ENCODE peak calls at places on chromosomes 3 and 15, in eight cellular contexts. One of them, this sample, is unnamed.

GRCh38 chr3:171715155-171715554 is 95.1 kb downstream of the PLD1 start:
- DNase-seq in hippocampal formation: no peak
- DNase-seq in breast epithelium: no peak
- DNase-seq in activated T-cell treated with anti-CD3 and anti-CD28 coated beads, Interleukin-2, amount 50 U/mL, for 72 hours: no peak
- DNase-seq in stimulated activated CD8-positive, alpha-beta memory T cell treated with anti-CD3 and anti-CD28 coated beads, Interleukin-15, amount 100 ng/mL, for 1 hour: no peak
- DNase-seq in CD4-positive, alpha-beta T cell: no peak
- DNase-seq in right atrium auricular region: no peak
- DNase-seq in T-helper 9 cell: no peak
- DNase-seq in this sample: no peak

GRCh38 chr3:10964537-10965167 is 27.9 kb upstream of the SLC6A1 start:
- DNase-seq in hippocampal formation: no peak
- DNase-seq in CD4-positive, alpha-beta T cell: no peak
- DNase-seq in stimulated activated CD8-positive, alpha-beta memory T cell treated with anti-CD3 and anti-CD28 coated beads, Interleukin-15, amount 100 ng/mL, for 1 hour: no peak
- DNase-seq in right atrium auricular region: no peak
- DNase-seq in breast epithelium: no peak
- DNase-seq in T-helper 9 cell: no peak
- DNase-seq in activated T-cell treated with anti-CD3 and anti-CD28 coated beads, Interleukin-2, amount 50 U/mL, for 72 hours: no peak
- DNase-seq in this sample: no peak

GRCh38 chr3:150319900-150320299 is 88.2 kb upstream of the TSC22D2 start:
- DNase-seq in hippocampal formation: no peak
- DNase-seq in breast epithelium: no peak
- DNase-seq in T-helper 9 cell: no peak
- DNase-seq in activated T-cell treated with anti-CD3 and anti-CD28 coated beads, Interleukin-2, amount 50 U/mL, for 72 hours: peak; percentile 4
- DNase-seq in right atrium auricular region: no peak
- DNase-seq in stimulated activated CD8-positive, alpha-beta memory T cell treated with anti-CD3 and anti-CD28 coated beads, Interleukin-15, amount 100 ng/mL, for 1 hour: no peak
- DNase-seq in CD4-positive, alpha-beta T cell: no peak
- DNase-seq in this sample: no peak

GRCh38 chr3:16512435-16513140 is 911 bp downstream of the RFTN1 start:
- DNase-seq in activated T-cell treated with anti-CD3 and anti-CD28 coated beads, Interleukin-2, amount 50 U/mL, for 72 hours: peak; percentile 71
- DNase-seq in right atrium auricular region: peak; percentile 66
- DNase-seq in stimulated activated CD8-positive, alpha-beta memory T cell treated with anti-CD3 and anti-CD28 coated beads, Interleukin-15, amount 100 ng/mL, for 1 hour: peak; percentile 20
- DNase-seq in hippocampal formation: no peak
- DNase-seq in CD4-positive, alpha-beta T cell: peak; percentile 22
- DNase-seq in breast epithelium: no peak
- DNase-seq in T-helper 9 cell: peak; percentile 38
- DNase-seq in this sample: peak; percentile 80

GRCh38 chr3:53174346-53175250 is 13.6 kb downstream of the PRKCD start:
- DNase-seq in activated T-cell treated with anti-CD3 and anti-CD28 coated beads, Interleukin-2, amount 50 U/mL, for 72 hours: no peak
- DNase-seq in hippocampal formation: no peak
- DNase-seq in right atrium auricular region: no peak
- DNase-seq in breast epithelium: no peak
- DNase-seq in CD4-positive, alpha-beta T cell: no peak
- DNase-seq in T-helper 9 cell: no peak
- DNase-seq in stimulated activated CD8-positive, alpha-beta memory T cell treated with anti-CD3 and anti-CD28 coated beads, Interleukin-15, amount 100 ng/mL, for 1 hour: no peak
- DNase-seq in this sample: no peak

GRCh38 chr3:13705702-13706280 is 156.9 kb downstream of the FBLN2 start:
- DNase-seq in right atrium auricular region: peak; percentile 18
- DNase-seq in stimulated activated CD8-positive, alpha-beta memory T cell treated with anti-CD3 and anti-CD28 coated beads, Interleukin-15, amount 100 ng/mL, for 1 hour: no peak
- DNase-seq in hippocampal formation: no peak
- DNase-seq in breast epithelium: peak; percentile 9
- DNase-seq in T-helper 9 cell: no peak
- DNase-seq in CD4-positive, alpha-beta T cell: no peak
- DNase-seq in activated T-cell treated with anti-CD3 and anti-CD28 coated beads, Interleukin-2, amount 50 U/mL, for 72 hours: no peak
- DNase-seq in this sample: peak; percentile 17

GRCh38 chr15:95259513-95259912 is 1028.2 kb downstream of the MCTP2 start:
- DNase-seq in breast epithelium: peak; percentile 41
- DNase-seq in right atrium auricular region: peak; percentile 71
- DNase-seq in stimulated activated CD8-positive, alpha-beta memory T cell treated with anti-CD3 and anti-CD28 coated beads, Interleukin-15, amount 100 ng/mL, for 1 hour: peak; percentile 20
- DNase-seq in activated T-cell treated with anti-CD3 and anti-CD28 coated beads, Interleukin-2, amount 50 U/mL, for 72 hours: peak; percentile 42
- DNase-seq in T-helper 9 cell: peak; percentile 13
- DNase-seq in hippocampal formation: peak; percentile 24
- DNase-seq in CD4-positive, alpha-beta T cell: peak; percentile 24
- DNase-seq in this sample: no peak

GRCh38 chr3:13665582-13666226 is 116.8 kb downstream of the FBLN2 start:
- DNase-seq in T-helper 9 cell: no peak
- DNase-seq in hippocampal formation: no peak
- DNase-seq in CD4-positive, alpha-beta T cell: no peak
- DNase-seq in breast epithelium: no peak
- DNase-seq in activated T-cell treated with anti-CD3 and anti-CD28 coated beads, Interleukin-2, amount 50 U/mL, for 72 hours: no peak
- DNase-seq in right atrium auricular region: no peak
- DNase-seq in stimulated activated CD8-positive, alpha-beta memory T cell treated with anti-CD3 and anti-CD28 coated beads, Interleukin-15, amount 100 ng/mL, for 1 hour: no peak
- DNase-seq in this sample: no peak

GRCh38 chr3:117786339-117786738 is 1076.8 kb downstream of the TUSC7 start:
- DNase-seq in hippocampal formation: no peak
- DNase-seq in CD4-positive, alpha-beta T cell: no peak
- DNase-seq in stimulated activated CD8-positive, alpha-beta memory T cell treated with anti-CD3 and anti-CD28 coated beads, Interleukin-15, amount 100 ng/mL, for 1 hour: no peak
- DNase-seq in right atrium auricular region: no peak
- DNase-seq in breast epithelium: no peak
- DNase-seq in activated T-cell treated with anti-CD3 and anti-CD28 coated beads, Interleukin-2, amount 50 U/mL, for 72 hours: no peak
- DNase-seq in T-helper 9 cell: no peak
- DNase-seq in this sample: no peak

GRCh38 chr15:89593018-89593417 is 17.7 kb downstream of the TICRR start:
- DNase-seq in T-helper 9 cell: no peak
- DNase-seq in CD4-positive, alpha-beta T cell: no peak
- DNase-seq in breast epithelium: no peak
- DNase-seq in stimulated activated CD8-positive, alpha-beta memory T cell treated with anti-CD3 and anti-CD28 coated beads, Interleukin-15, amount 100 ng/mL, for 1 hour: no peak
- DNase-seq in hippocampal formation: no peak
- DNase-seq in activated T-cell treated with anti-CD3 and anti-CD28 coated beads, Interleukin-2, amount 50 U/mL, for 72 hours: no peak
- DNase-seq in right atrium auricular region: no peak
- DNase-seq in this sample: no peak

GRCh38 chr3:17935217-17935616 is 192.8 kb upstream of the TBC1D5 start:
- DNase-seq in stimulated activated CD8-positive, alpha-beta memory T cell treated with anti-CD3 and anti-CD28 coated beads, Interleukin-15, amount 100 ng/mL, for 1 hour: no peak
- DNase-seq in breast epithelium: no peak
- DNase-seq in right atrium auricular region: no peak
- DNase-seq in activated T-cell treated with anti-CD3 and anti-CD28 coated beads, Interleukin-2, amount 50 U/mL, for 72 hours: no peak
- DNase-seq in CD4-positive, alpha-beta T cell: no peak
- DNase-seq in hippocampal formation: no peak
- DNase-seq in T-helper 9 cell: no peak
- DNase-seq in this sample: no peak

GRCh38 chr15:90004252-90004651 is 3.1 kb downstream of the ZNF710 start:
- DNase-seq in right atrium auricular region: no peak
- DNase-seq in activated T-cell treated with anti-CD3 and anti-CD28 coated beads, Interleukin-2, amount 50 U/mL, for 72 hours: no peak
- DNase-seq in breast epithelium: no peak
- DNase-seq in hippocampal formation: no peak
- DNase-seq in T-helper 9 cell: no peak
- DNase-seq in stimulated activated CD8-positive, alpha-beta memory T cell treated with anti-CD3 and anti-CD28 coated beads, Interleukin-15, amount 100 ng/mL, for 1 hour: no peak
- DNase-seq in CD4-positive, alpha-beta T cell: no peak
- DNase-seq in this sample: no peak

GRCh38 chr3:191762323-191762960 is 301.5 kb downstream of the PYDC2 start:
- DNase-seq in CD4-positive, alpha-beta T cell: no peak
- DNase-seq in T-helper 9 cell: no peak
- DNase-seq in activated T-cell treated with anti-CD3 and anti-CD28 coated beads, Interleukin-2, amount 50 U/mL, for 72 hours: no peak
- DNase-seq in stimulated activated CD8-positive, alpha-beta memory T cell treated with anti-CD3 and anti-CD28 coated beads, Interleukin-15, amount 100 ng/mL, for 1 hour: no peak
- DNase-seq in hippocampal formation: no peak
- DNase-seq in right atrium auricular region: no peak
- DNase-seq in breast epithelium: no peak
- DNase-seq in this sample: no peak

GRCh38 chr15:33490703-33491102 is 179.9 kb downstream of the RYR3 start:
- DNase-seq in T-helper 9 cell: no peak
- DNase-seq in CD4-positive, alpha-beta T cell: no peak
- DNase-seq in stimulated activated CD8-positive, alpha-beta memory T cell treated with anti-CD3 and anti-CD28 coated beads, Interleukin-15, amount 100 ng/mL, for 1 hour: no peak
- DNase-seq in hippocampal formation: no peak
- DNase-seq in breast epithelium: no peak
- DNase-seq in right atrium auricular region: no peak
- DNase-seq in activated T-cell treated with anti-CD3 and anti-CD28 coated beads, Interleukin-2, amount 50 U/mL, for 72 hours: no peak
- DNase-seq in this sample: no peak

GRCh38 chr3:150097588-150097890 is 126.8 kb upstream of the PFN2 start:
- DNase-seq in hippocampal formation: no peak
- DNase-seq in T-helper 9 cell: no peak
- DNase-seq in stimulated activated CD8-positive, alpha-beta memory T cell treated with anti-CD3 and anti-CD28 coated beads, Interleukin-15, amount 100 ng/mL, for 1 hour: no peak
- DNase-seq in CD4-positive, alpha-beta T cell: no peak
- DNase-seq in activated T-cell treated with anti-CD3 and anti-CD28 coated beads, Interleukin-2, amount 50 U/mL, for 72 hours: no peak
- DNase-seq in breast epithelium: no peak
- DNase-seq in right atrium auricular region: no peak
- DNase-seq in this sample: no peak

GRCh38 chr3:24270204-24270671 is 224.4 kb downstream of the THRB start:
- DNase-seq in hippocampal formation: no peak
- DNase-seq in stimulated activated CD8-positive, alpha-beta memory T cell treated with anti-CD3 and anti-CD28 coated beads, Interleukin-15, amount 100 ng/mL, for 1 hour: no peak
- DNase-seq in CD4-positive, alpha-beta T cell: no peak
- DNase-seq in right atrium auricular region: no peak
- DNase-seq in activated T-cell treated with anti-CD3 and anti-CD28 coated beads, Interleukin-2, amount 50 U/mL, for 72 hours: no peak
- DNase-seq in breast epithelium: no peak
- DNase-seq in T-helper 9 cell: no peak
- DNase-seq in this sample: no peak

GRCh38 chr3:43028678-43029490 is 49.8 kb downstream of the GASK1A start:
- DNase-seq in right atrium auricular region: no peak
- DNase-seq in T-helper 9 cell: no peak
- DNase-seq in stimulated activated CD8-positive, alpha-beta memory T cell treated with anti-CD3 and anti-CD28 coated beads, Interleukin-15, amount 100 ng/mL, for 1 hour: no peak
- DNase-seq in CD4-positive, alpha-beta T cell: no peak
- DNase-seq in activated T-cell treated with anti-CD3 and anti-CD28 coated beads, Interleukin-2, amount 50 U/mL, for 72 hours: no peak
- DNase-seq in breast epithelium: no peak
- DNase-seq in hippocampal formation: no peak
- DNase-seq in this sample: no peak

GRCh38 chr3:172341482-172342059 is 106.7 kb downstream of the GHSR start:
- DNase-seq in hippocampal formation: peak; percentile 28
- DNase-seq in activated T-cell treated with anti-CD3 and anti-CD28 coated beads, Interleukin-2, amount 50 U/mL, for 72 hours: peak; percentile 6
- DNase-seq in breast epithelium: no peak
- DNase-seq in T-helper 9 cell: no peak
- DNase-seq in stimulated activated CD8-positive, alpha-beta memory T cell treated with anti-CD3 and anti-CD28 coated beads, Interleukin-15, amount 100 ng/mL, for 1 hour: no peak
- DNase-seq in CD4-positive, alpha-beta T cell: no peak
- DNase-seq in right atrium auricular region: no peak
- DNase-seq in this sample: no peak

GRCh38 chr3:179068779-179069530 is 2.7 kb downstream of the ZMAT3 start:
- DNase-seq in stimulated activated CD8-positive, alpha-beta memory T cell treated with anti-CD3 and anti-CD28 coated beads, Interleukin-15, amount 100 ng/mL, for 1 hour: no peak
- DNase-seq in activated T-cell treated with anti-CD3 and anti-CD28 coated beads, Interleukin-2, amount 50 U/mL, for 72 hours: peak; percentile 58
- DNase-seq in right atrium auricular region: no peak
- DNase-seq in hippocampal formation: no peak
- DNase-seq in CD4-positive, alpha-beta T cell: peak; percentile 7
- DNase-seq in T-helper 9 cell: peak; percentile 45
- DNase-seq in breast epithelium: no peak
- DNase-seq in this sample: no peak

GRCh38 chr3:156250550-156250949 is 130.2 kb downstream of the KCNAB1 start:
- DNase-seq in CD4-positive, alpha-beta T cell: no peak
- DNase-seq in right atrium auricular region: no peak
- DNase-seq in T-helper 9 cell: no peak
- DNase-seq in activated T-cell treated with anti-CD3 and anti-CD28 coated beads, Interleukin-2, amount 50 U/mL, for 72 hours: no peak
- DNase-seq in stimulated activated CD8-positive, alpha-beta memory T cell treated with anti-CD3 and anti-CD28 coated beads, Interleukin-15, amount 100 ng/mL, for 1 hour: no peak
- DNase-seq in breast epithelium: no peak
- DNase-seq in hippocampal formation: no peak
- DNase-seq in this sample: no peak

GRCh38 chr3:138609898-138610266 is 1.3 kb downstream of the FAIM start:
- DNase-seq in activated T-cell treated with anti-CD3 and anti-CD28 coated beads, Interleukin-2, amount 50 U/mL, for 72 hours: no peak
- DNase-seq in stimulated activated CD8-positive, alpha-beta memory T cell treated with anti-CD3 and anti-CD28 coated beads, Interleukin-15, amount 100 ng/mL, for 1 hour: no peak
- DNase-seq in breast epithelium: no peak
- DNase-seq in right atrium auricular region: no peak
- DNase-seq in T-helper 9 cell: no peak
- DNase-seq in hippocampal formation: no peak
- DNase-seq in CD4-positive, alpha-beta T cell: no peak
- DNase-seq in this sample: no peak

GRCh38 chr3:182370949-182371348 is 422.4 kb upstream of the ATP11B start:
- DNase-seq in breast epithelium: no peak
- DNase-seq in right atrium auricular region: no peak
- DNase-seq in CD4-positive, alpha-beta T cell: no peak
- DNase-seq in T-helper 9 cell: no peak
- DNase-seq in stimulated activated CD8-positive, alpha-beta memory T cell treated with anti-CD3 and anti-CD28 coated beads, Interleukin-15, amount 100 ng/mL, for 1 hour: no peak
- DNase-seq in activated T-cell treated with anti-CD3 and anti-CD28 coated beads, Interleukin-2, amount 50 U/mL, for 72 hours: no peak
- DNase-seq in hippocampal formation: no peak
- DNase-seq in this sample: no peak

GRCh38 chr3:160956785-160957184 is 148.4 kb downstream of the B3GALNT1 start:
- DNase-seq in breast epithelium: no peak
- DNase-seq in right atrium auricular region: no peak
- DNase-seq in stimulated activated CD8-positive, alpha-beta memory T cell treated with anti-CD3 and anti-CD28 coated beads, Interleukin-15, amount 100 ng/mL, for 1 hour: no peak
- DNase-seq in hippocampal formation: no peak
- DNase-seq in CD4-positive, alpha-beta T cell: no peak
- DNase-seq in T-helper 9 cell: no peak
- DNase-seq in activated T-cell treated with anti-CD3 and anti-CD28 coated beads, Interleukin-2, amount 50 U/mL, for 72 hours: no peak
- DNase-seq in this sample: no peak

GRCh38 chr15:62390793-62391543 is 225.9 kb upstream of the C2CD4B start:
- DNase-seq in breast epithelium: no peak
- DNase-seq in T-helper 9 cell: no peak
- DNase-seq in hippocampal formation: peak; percentile 43
- DNase-seq in activated T-cell treated with anti-CD3 and anti-CD28 coated beads, Interleukin-2, amount 50 U/mL, for 72 hours: peak; percentile 45
- DNase-seq in stimulated activated CD8-positive, alpha-beta memory T cell treated with anti-CD3 and anti-CD28 coated beads, Interleukin-15, amount 100 ng/mL, for 1 hour: no peak
- DNase-seq in CD4-positive, alpha-beta T cell: peak; percentile 9
- DNase-seq in right atrium auricular region: peak; percentile 60
- DNase-seq in this sample: peak; percentile 75

GRCh38 chr15:57727031-57727430 is 20.5 kb downstream of the POLR2M start:
- DNase-seq in stimulated activated CD8-positive, alpha-beta memory T cell treated with anti-CD3 and anti-CD28 coated beads, Interleukin-15, amount 100 ng/mL, for 1 hour: no peak
- DNase-seq in breast epithelium: no peak
- DNase-seq in activated T-cell treated with anti-CD3 and anti-CD28 coated beads, Interleukin-2, amount 50 U/mL, for 72 hours: no peak
- DNase-seq in CD4-positive, alpha-beta T cell: no peak
- DNase-seq in T-helper 9 cell: no peak
- DNase-seq in hippocampal formation: no peak
- DNase-seq in right atrium auricular region: no peak
- DNase-seq in this sample: no peak

GRCh38 chr15:48361690-48362089 is 30.5 kb downstream of the DUT start:
- DNase-seq in stimulated activated CD8-positive, alpha-beta memory T cell treated with anti-CD3 and anti-CD28 coated beads, Interleukin-15, amount 100 ng/mL, for 1 hour: no peak
- DNase-seq in CD4-positive, alpha-beta T cell: no peak
- DNase-seq in right atrium auricular region: no peak
- DNase-seq in breast epithelium: no peak
- DNase-seq in hippocampal formation: no peak
- DNase-seq in T-helper 9 cell: no peak
- DNase-seq in activated T-cell treated with anti-CD3 and anti-CD28 coated beads, Interleukin-2, amount 50 U/mL, for 72 hours: no peak
- DNase-seq in this sample: no peak

GRCh38 chr3:175608351-175608750 is 749.2 kb downstream of the NAALADL2 start:
- DNase-seq in hippocampal formation: no peak
- DNase-seq in right atrium auricular region: no peak
- DNase-seq in breast epithelium: no peak
- DNase-seq in activated T-cell treated with anti-CD3 and anti-CD28 coated beads, Interleukin-2, amount 50 U/mL, for 72 hours: no peak
- DNase-seq in T-helper 9 cell: no peak
- DNase-seq in CD4-positive, alpha-beta T cell: no peak
- DNase-seq in stimulated activated CD8-positive, alpha-beta memory T cell treated with anti-CD3 and anti-CD28 coated beads, Interleukin-15, amount 100 ng/mL, for 1 hour: no peak
- DNase-seq in this sample: no peak

GRCh38 chr3:170767576-170767941 is 102.4 kb downstream of the RPL22L1 start:
- DNase-seq in breast epithelium: no peak
- DNase-seq in T-helper 9 cell: no peak
- DNase-seq in hippocampal formation: no peak
- DNase-seq in right atrium auricular region: no peak
- DNase-seq in activated T-cell treated with anti-CD3 and anti-CD28 coated beads, Interleukin-2, amount 50 U/mL, for 72 hours: no peak
- DNase-seq in CD4-positive, alpha-beta T cell: no peak
- DNase-seq in stimulated activated CD8-positive, alpha-beta memory T cell treated with anti-CD3 and anti-CD28 coated beads, Interleukin-15, amount 100 ng/mL, for 1 hour: no peak
- DNase-seq in this sample: no peak

This sample was measured in upper lobe of right lung.